ENCODE peak calls at places on chromosomes 5 and 9, in six cellular contexts. One of them, this sample, is unnamed.

GRCh38 chr5:36876965-36877666 is 547 bp downstream of the NIPBL start:
- DNase-seq in fibroblast of gingiva: peak; percentile 59
- DNase-seq in cardiac fibroblast: peak; percentile 70
- DNase-seq in left cardiac atrium: peak; percentile 76
- DNase-seq in Caco-2: peak; percentile 68
- DNase-seq in COR-L47: peak; percentile 33
- DNase-seq in this sample: peak; percentile 73

GRCh38 chr5:154753792-154754191 is 1.4 kb upstream of the LARP1 start:
- DNase-seq in left cardiac atrium: peak; percentile 80
- DNase-seq in COR-L47: no peak
- DNase-seq in fibroblast of gingiva: peak; percentile 94
- DNase-seq in Caco-2: peak; percentile 53
- DNase-seq in cardiac fibroblast: peak; percentile 97
- DNase-seq in this sample: peak; percentile 24

GRCh38 chr9:127027694-127028093 is 94.7 kb downstream of the ANGPTL2 start:
- DNase-seq in COR-L47: no peak
- DNase-seq in Caco-2: no peak
- DNase-seq in left cardiac atrium: no peak
- DNase-seq in cardiac fibroblast: no peak
- DNase-seq in fibroblast of gingiva: no peak
- DNase-seq in this sample: no peak

GRCh38 chr9:113349434-113350337 is at the start of gene BSPRY:
- DNase-seq in Caco-2: peak; percentile 69
- DNase-seq in fibroblast of gingiva: no peak
- DNase-seq in COR-L47: no peak
- DNase-seq in cardiac fibroblast: no peak
- DNase-seq in left cardiac atrium: no peak
- DNase-seq in this sample: no peak

GRCh38 chr5:107470007-107470582 is 200.6 kb downstream of the EFNA5 start:
- DNase-seq in left cardiac atrium: no peak
- DNase-seq in cardiac fibroblast: no peak
- DNase-seq in fibroblast of gingiva: no peak
- DNase-seq in Caco-2: no peak
- DNase-seq in COR-L47: no peak
- DNase-seq in this sample: peak; percentile 76

GRCh38 chr5:172550096-172550765 is 90.8 kb upstream of the NEURL1B start:
- DNase-seq in left cardiac atrium: no peak
- DNase-seq in COR-L47: no peak
- DNase-seq in cardiac fibroblast: no peak
- DNase-seq in Caco-2: no peak
- DNase-seq in fibroblast of gingiva: no peak
- DNase-seq in this sample: no peak

GRCh38 chr5:55852503-55852902 is 1.3 kb downstream of the IL31RA start:
- DNase-seq in cardiac fibroblast: no peak
- DNase-seq in fibroblast of gingiva: no peak
- DNase-seq in Caco-2: no peak
- DNase-seq in COR-L47: no peak
- DNase-seq in left cardiac atrium: no peak
- DNase-seq in this sample: no peak

GRCh38 chr5:113487779-113488644 is at the start of gene MCC:
- DNase-seq in fibroblast of gingiva: peak; percentile 93
- DNase-seq in cardiac fibroblast: peak; percentile 96
- DNase-seq in left cardiac atrium: peak; percentile 88
- DNase-seq in Caco-2: peak; percentile 82
- DNase-seq in COR-L47: peak; percentile 82
- DNase-seq in this sample: peak; percentile 83

GRCh38 chr9:83140061-83140460 is 77.1 kb upstream of the RASEF start:
- DNase-seq in COR-L47: no peak
- DNase-seq in cardiac fibroblast: no peak
- DNase-seq in Caco-2: no peak
- DNase-seq in left cardiac atrium: no peak
- DNase-seq in fibroblast of gingiva: no peak
- DNase-seq in this sample: no peak

GRCh38 chr5:128464596-128464995 is 73.4 kb downstream of the FBN2 start:
- DNase-seq in left cardiac atrium: no peak
- DNase-seq in Caco-2: no peak
- DNase-seq in COR-L47: no peak
- DNase-seq in cardiac fibroblast: no peak
- DNase-seq in fibroblast of gingiva: peak; percentile 49
- DNase-seq in this sample: no peak

GRCh38 chr5:77946381-77947050 is 170.4 kb upstream of the TBCA start:
- DNase-seq in fibroblast of gingiva: no peak
- DNase-seq in COR-L47: peak; percentile 68
- DNase-seq in Caco-2: no peak
- DNase-seq in left cardiac atrium: no peak
- DNase-seq in cardiac fibroblast: no peak
- DNase-seq in this sample: no peak

GRCh38 chr9:91243029-91243428 is 118.7 kb downstream of the AUH start:
- DNase-seq in COR-L47: no peak
- DNase-seq in left cardiac atrium: no peak
- DNase-seq in Caco-2: no peak
- DNase-seq in cardiac fibroblast: no peak
- DNase-seq in fibroblast of gingiva: no peak
- DNase-seq in this sample: no peak

GRCh38 chr5:9370256-9370655 is 175.6 kb downstream of the SEMA5A start:
- DNase-seq in cardiac fibroblast: no peak
- DNase-seq in left cardiac atrium: no peak
- DNase-seq in Caco-2: no peak
- DNase-seq in COR-L47: no peak
- DNase-seq in fibroblast of gingiva: no peak
- DNase-seq in this sample: no peak

GRCh38 chr9:2875218-2875977 is 31.5 kb upstream of the PUM3 start:
- DNase-seq in COR-L47: no peak
- DNase-seq in left cardiac atrium: no peak
- DNase-seq in fibroblast of gingiva: no peak
- DNase-seq in Caco-2: no peak
- DNase-seq in cardiac fibroblast: no peak
- DNase-seq in this sample: no peak